ENCODE peak calls at places on chromosomes 2 and 18, in four cellular contexts. G is lower leg skin, W is heart right ventricle, U is choroid plexus epithelial cell. X is an unnamed sample.

GRCh38 chr18:48405108-48405507 is 4.1 kb downstream of the ZBTB7C start:
- DNase-seq in G (no peak), W (no peak), U (no peak), X (peak; percentile 47)

GRCh38 chr18:23998811-23999210 is 15.7 kb upstream of the TTC39C start:
- DNase-seq in G (no peak), W (no peak), U (no peak), X (no peak)

GRCh38 chr2:154699560-154699901 is 1.0 kb downstream of the KCNJ3 start:
- DNase-seq in G (no peak), W (no peak), U (no peak), X (no peak)

GRCh38 chr2:202032841-202033316 is 776 bp upstream of the FZD7 start:
- DNase-seq in G (peak; percentile 93), W (peak; percentile 53), U (peak; percentile 52), X (peak; percentile 67)

GRCh38 chr2:169260246-169260645 is 102.1 kb downstream of the LRP2 start:
- DNase-seq in G (no peak), W (no peak), U (no peak), X (no peak)

GRCh38 chr2:96753661-96754282 is 6.9 kb upstream of the CNNM4 start:
- DNase-seq in G (no peak), W (no peak), U (no peak), X (no peak)

GRCh38 chr18:32289480-32290075 is 99.7 kb downstream of the MEP1B start:
- DNase-seq in G (no peak), W (peak; percentile 53), U (peak; percentile 87), X (peak; percentile 67)

GRCh38 chr2:58502931-58503330 is 261.8 kb upstream of the FANCL start:
- DNase-seq in G (no peak), W (no peak), U (no peak), X (no peak)

GRCh38 chr18:75211721-75212625 is 1.4 kb downstream of the TSHZ1 start:
- DNase-seq in G (peak; percentile 89), W (peak; percentile 58), U (peak; percentile 62), X (peak; percentile 58)

GRCh38 chr2:230944804-230945372 is 19.8 kb upstream of the GPR55 start:
- DNase-seq in G (peak; percentile 79), W (no peak), U (no peak), X (no peak)

GRCh38 chr18:47601608-47602272 is 328.7 kb downstream of the SMAD2 start:
- DNase-seq in G (peak; percentile 74), W (no peak), U (no peak), X (no peak)

GRCh38 chr2:165274698-165275097 is 35.5 kb downstream of the SCN2A start:
- DNase-seq in G (peak; percentile 94), W (peak; percentile 71), U (no peak), X (peak; percentile 16)

GRCh38 chr2:118058979-118059378 is 29.3 kb upstream of the INSIG2 start:
- DNase-seq in G (no peak), W (no peak), U (peak; percentile 14), X (peak; percentile 77)

GRCh38 chr18:72316497-72316896 is 227.6 kb downstream of the CBLN2 start:
- DNase-seq in G (no peak), W (no peak), U (no peak), X (no peak)

GRCh38 chr2:102975996-102976636 is 214.3 kb downstream of the TMEM182 start:
- DNase-seq in G (no peak), W (peak; percentile 11), U (peak; percentile 5), X (peak; percentile 20)

GRCh38 chr2:158194229-158194628 is 92.6 kb downstream of the UPP2 start:
- DNase-seq in G (no peak), W (no peak), U (no peak), X (no peak)

GRCh38 chr2:199848323-199848722 is 2.7 kb downstream of the FTCDNL1 start:
- DNase-seq in G (no peak), W (no peak), U (no peak), X (no peak)

GRCh38 chr2:55952415-55952814 is 28.8 kb upstream of the EFEMP1 start:
- DNase-seq in G (no peak), W (no peak), U (peak; percentile 66), X (no peak)

GRCh38 chr2:13560322-13560721 is 843.6 kb downstream of the TRIB2 start:
- DNase-seq in G (no peak), W (no peak), U (no peak), X (no peak)

GRCh38 chr2:100393362-100393761 is 24.1 kb downstream of the CHST10 start:
- DNase-seq in G (no peak), W (no peak), U (no peak), X (no peak)

GRCh38 chr2:28674062-28674712 is 77.4 kb upstream of the PPP1CB start:
- DNase-seq in G (no peak), W (no peak), U (peak; percentile 72), X (peak; percentile 57)

GRCh38 chr18:6886931-6887330 is 157.4 kb downstream of the ARHGAP28 start:
- DNase-seq in G (no peak), W (no peak), U (no peak), X (no peak)

GRCh38 chr2:169173876-169174275 is 104.5 kb downstream of the DHRS9 start:
- DNase-seq in G (no peak), W (peak; percentile 7), U (no peak), X (no peak)

GRCh38 chr2:18244840-18245239 is 315.6 kb downstream of the RDH14 start:
- DNase-seq in G (no peak), W (no peak), U (no peak), X (no peak)

GRCh38 chr18:388198-388597 is 112.3 kb downstream of the COLEC12 start:
- DNase-seq in G (no peak), W (no peak), U (no peak), X (no peak)

GRCh38 chr2:33158482-33159003 is 211.8 kb downstream of the LTBP1 start:
- DNase-seq in G (no peak), W (no peak), U (peak; percentile 93), X (peak; percentile 93)

GRCh38 chr2:207123776-207124391 is 41.9 kb downstream of the KLF7 start:
- DNase-seq in G (no peak), W (no peak), U (no peak), X (no peak)

DNA sequence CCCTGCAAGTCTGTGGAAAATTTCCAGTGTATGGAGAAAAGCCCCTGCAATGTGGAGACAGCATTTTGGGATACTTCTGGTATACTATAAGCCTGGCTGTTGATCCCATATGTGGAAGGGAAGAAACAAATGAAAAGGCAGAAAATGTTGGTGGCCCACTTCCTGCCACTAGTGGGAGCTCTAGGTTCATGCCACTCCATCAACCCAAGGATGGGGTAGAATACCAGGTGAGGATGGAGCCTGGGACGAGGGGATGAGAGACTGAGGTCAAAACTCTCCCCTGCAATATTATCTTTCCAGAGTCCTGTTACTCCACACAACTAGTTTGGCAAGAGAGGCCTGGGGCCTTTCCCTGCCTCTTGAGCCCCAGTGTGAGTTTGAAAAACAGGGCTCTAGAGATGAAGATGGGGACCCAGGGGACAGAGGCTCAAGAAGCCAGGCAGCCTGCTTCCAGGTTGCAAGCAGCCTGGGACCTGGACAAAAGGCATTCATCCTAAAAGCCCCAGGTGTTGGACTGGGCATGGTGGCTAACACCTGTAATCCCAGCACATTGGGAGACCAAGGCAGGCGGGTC is 31.9 kb downstream of the BMP10 start:
- DNase-seq in G (no peak), W (no peak), U (peak; percentile 36), X (no peak)
- TF ChIP-seq CTCF in G (no peak), W (peak; percentile 49), U (peak; percentile 82), X (peak; percentile 66)

DNA sequence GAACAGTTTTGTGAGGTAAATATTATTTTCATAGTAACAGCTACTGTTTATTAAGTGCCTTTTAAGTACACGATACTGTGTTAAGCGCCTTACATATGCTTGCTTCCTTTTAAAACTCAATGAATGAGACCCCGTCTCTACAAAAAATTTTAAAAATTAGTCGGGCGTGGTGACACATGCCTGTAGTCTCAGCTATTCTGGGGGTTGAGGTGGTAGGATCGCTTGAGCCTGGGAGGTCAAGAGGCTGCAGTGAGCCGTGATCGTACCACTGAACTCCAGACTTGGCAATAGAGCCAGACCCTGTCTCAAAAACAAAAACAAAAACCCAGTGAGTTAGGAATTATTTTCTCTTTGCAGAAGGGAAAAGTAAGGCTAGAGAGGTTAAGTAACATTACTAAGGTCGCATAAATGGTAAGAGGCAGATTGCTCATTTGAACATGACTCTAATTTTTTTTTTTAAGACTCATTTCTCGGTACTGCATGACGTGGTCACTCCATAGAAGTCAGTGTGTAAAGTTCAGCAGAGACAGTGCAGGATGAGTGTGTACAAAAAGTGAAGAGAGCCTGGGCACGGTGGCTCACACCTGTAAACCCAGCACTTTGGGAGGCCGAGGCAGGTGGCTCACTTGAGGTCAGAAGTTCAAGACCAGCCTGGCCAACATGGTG is 1.1 kb downstream of the METAP1D start:
- DNase-seq in G (no peak), W (no peak), U (no peak), X (no peak)
- H3K4me3 ChIP-seq in G (no peak overlapping the region), W (no peak overlapping the region), U (no peak overlapping the region), X (peak overlapping the region; percentile 58)

DNA sequence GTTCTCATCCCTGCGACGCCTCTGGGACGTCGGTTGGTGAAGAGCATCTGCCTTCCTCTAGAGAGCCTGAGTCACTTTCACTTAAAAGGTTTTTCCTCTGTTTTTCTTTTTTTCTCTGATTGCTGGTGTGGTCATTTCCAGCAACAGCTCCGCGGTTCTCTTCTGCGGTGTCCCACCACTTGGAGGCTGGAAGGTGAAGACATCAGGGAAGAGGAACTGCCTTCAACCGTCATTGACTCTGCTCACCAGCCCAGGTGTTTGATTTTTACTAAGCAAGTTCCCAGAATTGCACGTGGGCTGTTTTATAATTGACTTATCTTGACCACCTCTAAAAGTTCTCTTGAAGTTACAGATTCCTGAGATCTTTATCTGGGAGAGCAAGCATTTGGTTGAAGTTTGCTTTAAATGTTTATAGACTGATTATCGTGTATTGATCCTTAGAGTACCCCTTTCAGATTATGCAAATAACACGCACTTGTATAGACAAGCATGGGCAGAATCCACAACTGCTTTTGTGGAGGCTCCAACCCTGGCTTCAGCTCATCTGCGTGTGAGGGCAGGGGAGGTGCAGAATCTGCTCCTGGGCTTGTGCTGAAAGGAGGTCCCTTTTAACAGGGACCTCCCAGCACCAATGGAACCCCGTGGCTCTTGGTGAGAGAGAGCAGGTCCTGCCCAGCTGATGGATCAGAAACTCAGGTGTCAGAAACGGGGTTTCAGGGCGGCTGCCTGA is 3.5 kb downstream of the CTDP1 start:
- DNase-seq in G (peak; percentile 68), W (no peak), U (no peak), X (no peak)
- TF ChIP-seq CTCF in G (no peak), W (no peak), U (no peak), X (no peak)

GRCh38 chr18:52200891-52201663 is 138.9 kb upstream of the DCC start:
- DNase-seq in G (no peak), W (no peak), U (no peak), X (no peak)

DNA sequence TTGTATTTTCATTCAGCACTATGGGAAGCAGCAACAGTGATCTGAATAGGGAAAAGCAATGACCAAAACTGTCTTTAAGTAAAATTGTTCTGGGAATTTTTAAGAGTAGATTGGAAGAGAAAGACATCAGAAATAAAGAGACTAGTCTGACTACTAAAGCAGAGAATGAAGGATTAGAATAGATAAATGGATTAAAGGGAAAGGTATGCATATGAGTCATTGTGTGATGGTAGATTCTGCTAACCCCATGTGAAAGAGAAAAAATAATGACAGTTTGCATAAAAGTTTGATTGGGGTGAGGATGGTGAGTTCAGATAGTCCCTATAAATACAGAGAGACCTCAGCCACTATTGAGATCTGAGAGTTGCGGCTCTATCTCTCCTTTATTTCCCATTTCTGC is 139.6 kb upstream of the DCC start:
- DNase-seq in G (no peak), W (no peak), U (no peak), X (no peak)
- H3K4me3 ChIP-seq in G (no peak overlapping the region), W (no peak overlapping the region), U (no peak overlapping the region), X (no peak overlapping the region)